ENCODE peak calls at places on chromosome 2, in five cellular contexts. U is WTC11, P is endothelial cell, O is upper lobe of left lung, Y is tibial artery. W is an unnamed sample.
A peak's percentile ranks its signal among the peaks of the same experiment; 100 is the strongest.

GRCh38 chr2:11292464-11293255 is 51.8 kb downstream of the ROCK2 start:
- DNase-seq in U (no peak), Y (no peak), P (no peak), O (no peak), W (no peak)

GRCh38 chr2:145043399-145043834 is 523.5 kb upstream of the ZEB2 start:
- DNase-seq in O (no peak), P (no peak), Y (no peak), U (peak; percentile 7), W (no peak)

GRCh38 chr2:56011624-56012023 is 88.0 kb upstream of the EFEMP1 start:
- DNase-seq in O (no peak), P (no peak), Y (no peak), U (no peak), W (no peak)

GRCh38 chr2:64526034-64526433 is 1.9 kb downstream of the AFTPH start:
- DNase-seq in P (no peak), O (no peak), Y (no peak), U (no peak), W (no peak)

GRCh38 chr2:85593023-85593422 is 2.5 kb upstream of the RNF181 start:
- DNase-seq in Y (no peak), P (no peak), O (no peak), U (no peak), W (no peak)

GRCh38 chr2:239959059-239959971 is 65.8 kb downstream of the NDUFA10 start:
- DNase-seq in P (no peak), U (no peak), O (no peak), Y (no peak), W (no peak)

GRCh38 chr2:28413152-28413895 is 20.7 kb downstream of the FOSL2 start:
- DNase-seq in O (peak; percentile 58), P (no peak), Y (no peak), U (peak; percentile 45), W (no peak)

GRCh38 chr2:171407030-171407707 is 26.6 kb downstream of the METTL8 start:
- DNase-seq in O (no peak), Y (no peak), P (no peak), U (no peak), W (no peak)

GRCh38 chr2:598043-598802 is 79.0 kb downstream of the TMEM18 start:
- DNase-seq in Y (no peak), P (no peak), U (no peak), O (no peak), W (no peak)

GRCh38 chr2:127185720-127186119 is 34.4 kb downstream of the CYP27C1 start:
- DNase-seq in Y (no peak), P (peak; percentile 52), O (no peak), U (no peak), W (no peak)

GRCh38 chr2:229714736-229715541 is 584 bp upstream of the DNER start:
- DNase-seq in U (peak; percentile 87), O (peak; percentile 89), P (peak; percentile 86), Y (peak; percentile 26), W (peak; percentile 69)

GRCh38 chr2:217897091-217897715 is 105.6 kb downstream of the TNS1 start:
- DNase-seq in O (no peak), U (no peak), Y (no peak), P (no peak), W (no peak)

GRCh38 chr2:170771049-170771937 is 1.1 kb downstream of the ERICH2 start:
- DNase-seq in P (peak; percentile 53), O (peak; percentile 87), U (peak; percentile 61), Y (no peak), W (no peak)

GRCh38 chr2:66432801-66433694 is 1.9 kb upstream of the MEIS1 start:
- DNase-seq in P (peak; percentile 89), Y (peak; percentile 88), O (peak; percentile 92), U (peak; percentile 90), W (peak; percentile 88)

GRCh38 chr2:218400930-218401833 is 1.5 kb downstream of the CTDSP1 start:
- DNase-seq in O (peak; percentile 70), U (no peak), Y (peak; percentile 34), P (no peak), W (no peak)

GRCh38 chr2:62672601-62673000 is 32.9 kb upstream of the EHBP1 start:
- DNase-seq in U (peak; percentile 48), O (no peak), Y (no peak), P (peak; percentile 9), W (peak; percentile 17)

GRCh38 chr2:42828487-42829416 is 36.4 kb upstream of the HAAO start:
- DNase-seq in P (peak; percentile 78), O (peak; percentile 80), Y (peak; percentile 80), U (peak; percentile 82), W (peak; percentile 71)

GRCh38 chr2:32553829-32554432 is 73.9 kb upstream of the TTC27 start:
- DNase-seq in U (no peak), O (no peak), P (no peak), Y (no peak), W (no peak)

GRCh38 chr2:114061566-114062098 is 171.7 kb downstream of the ACTR3 start:
- DNase-seq in P (no peak), U (no peak), Y (no peak), O (no peak), W (no peak)

GRCh38 chr2:114063346-114063745 is 173.5 kb downstream of the ACTR3 start:
- DNase-seq in O (no peak), U (no peak), P (no peak), Y (no peak), W (no peak)

GRCh38 chr2:114066186-114066747 is 176.4 kb downstream of the ACTR3 start:
- DNase-seq in P (no peak), U (no peak), Y (no peak), O (no peak), W (no peak)

GRCh38 chr2:114068438-114068837 is 178.5 kb downstream of the ACTR3 start:
- DNase-seq in U (peak; percentile 15), O (no peak), P (no peak), Y (no peak), W (no peak)

DNA sequence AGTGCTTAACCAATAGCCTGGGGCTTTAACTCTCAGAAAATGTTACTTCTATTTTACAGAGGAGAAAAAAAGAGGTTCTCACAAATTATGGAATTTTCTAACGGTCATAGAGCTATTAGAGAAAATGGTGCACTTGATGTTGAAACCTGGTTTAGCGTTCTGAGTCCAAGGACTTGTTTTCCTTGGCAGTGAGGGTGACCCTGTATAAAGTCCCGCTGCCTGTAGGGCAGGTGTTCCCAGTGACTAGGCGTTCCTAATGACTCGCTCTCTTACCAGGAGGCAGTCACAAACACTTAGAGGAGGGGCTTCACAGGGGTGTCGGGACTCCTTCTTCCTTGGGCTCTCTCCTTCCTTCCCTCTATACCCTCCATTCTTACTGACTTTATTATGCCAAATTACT is 175.8 kb downstream of the ACTR3 start:
- DNase-seq in P (no peak), O (no peak), U (no peak), Y (no peak), W (no peak)
- TF ChIP-seq CTCF in P (no peak), O (no peak), U (no peak), Y (no peak), W (no peak)

GRCh38 chr2:45937990-45938389 is 286.5 kb downstream of the PRKCE start:
- DNase-seq in P (no peak), O (no peak), Y (no peak), U (no peak), W (no peak)

GRCh38 chr2:45932278-45932975 is 281.0 kb downstream of the PRKCE start:
- DNase-seq in U (no peak), P (no peak), O (no peak), Y (no peak), W (no peak)

GRCh38 chr2:45938649-45939511 is 287.4 kb downstream of the PRKCE start:
- DNase-seq in P (no peak), Y (peak; percentile 63), O (no peak), U (no peak), W (no peak)

GRCh38 chr2:45936623-45936979 is 285.1 kb downstream of the PRKCE start:
- DNase-seq in U (no peak), O (no peak), Y (no peak), P (no peak), W (no peak)

DNA sequence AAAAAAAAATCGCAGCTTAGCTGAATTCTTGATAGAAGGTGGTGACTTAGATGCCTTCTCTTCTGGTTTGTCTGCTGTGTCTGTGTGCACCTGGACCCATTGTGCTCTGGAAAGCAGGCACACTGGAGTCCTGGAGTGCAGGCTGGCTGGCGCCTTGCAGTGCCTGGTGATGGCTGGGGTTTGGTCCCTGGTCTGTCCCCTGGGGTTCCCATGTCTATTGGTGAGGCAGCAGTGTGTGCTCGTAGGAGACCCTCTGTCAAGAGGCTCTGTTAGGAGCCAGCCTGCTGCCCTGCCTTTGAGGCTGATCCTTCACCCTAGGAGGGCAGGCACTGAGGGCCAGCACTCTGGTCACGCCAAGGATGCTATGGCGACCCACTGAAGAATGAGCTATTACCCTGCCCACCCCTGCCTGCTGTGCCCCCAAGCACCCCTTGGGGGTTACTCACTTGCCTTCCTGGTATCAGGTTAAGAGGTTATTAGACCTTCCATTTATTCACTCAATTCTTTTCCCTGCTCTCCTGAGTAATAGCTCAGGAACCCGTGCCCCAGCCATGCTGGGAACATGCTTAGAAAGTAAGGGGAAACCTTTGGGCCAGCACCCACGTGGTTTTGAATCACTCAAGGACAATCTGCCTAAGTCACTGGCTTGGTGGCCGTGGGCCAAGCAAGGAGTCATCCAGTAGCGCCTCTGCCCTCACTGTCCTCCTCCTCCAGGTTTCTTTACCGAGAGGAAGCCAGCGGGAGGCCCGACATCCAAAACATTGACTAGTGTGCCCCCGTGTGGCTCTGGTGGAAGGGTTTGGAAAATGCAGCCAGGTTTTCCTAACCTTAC is 284.5 kb downstream of the PRKCE start:
- DNase-seq in P (peak; percentile 75), O (peak; percentile 17), Y (peak; percentile 98), U (peak; percentile 82), W (peak; percentile 60)
- TF ChIP-seq CTCF in P (peak; percentile 48), O (peak; percentile 88), Y (peak; percentile 65), U (peak; percentile 50), W (peak; percentile 85)

DNA sequence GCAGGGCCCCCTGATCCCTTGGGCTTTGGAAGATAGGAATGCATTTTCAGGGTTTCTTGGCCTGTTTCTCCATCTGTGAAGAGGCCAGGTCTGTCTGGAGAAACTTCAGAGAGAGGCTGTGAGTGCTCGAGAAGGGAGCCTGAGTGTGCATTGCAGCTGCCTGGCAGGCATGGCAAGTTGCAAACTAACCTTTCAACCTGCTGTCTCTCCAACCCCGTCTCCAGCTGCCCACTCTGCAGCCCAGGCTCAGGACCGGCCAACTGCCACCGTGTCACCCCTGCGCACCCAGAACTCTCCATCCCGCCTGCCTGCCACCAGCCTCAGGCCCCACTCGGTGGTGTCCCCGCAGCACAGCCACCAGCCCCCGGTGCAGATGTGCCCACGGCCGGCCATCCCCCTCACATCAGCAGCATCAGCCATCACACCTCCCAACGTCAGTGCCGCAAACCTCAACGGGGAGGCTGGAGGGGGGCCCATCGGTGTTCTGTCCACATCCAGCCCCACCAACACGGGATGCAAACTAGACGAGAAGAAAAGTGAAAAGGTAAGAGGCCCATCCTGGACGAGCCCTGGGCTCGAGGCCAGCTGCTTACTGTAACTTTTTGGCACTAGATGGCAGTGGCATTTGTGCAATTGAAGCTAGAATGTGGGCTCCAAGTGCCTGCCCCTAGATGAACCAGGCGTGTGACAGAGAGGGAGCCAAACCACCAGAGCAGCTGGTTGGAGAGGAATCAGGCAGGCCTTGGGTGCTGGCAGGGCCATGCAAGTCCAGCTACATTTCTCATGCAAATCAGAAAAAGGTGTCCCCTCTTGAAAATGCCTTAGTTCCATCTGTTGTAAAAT is 164.6 kb downstream of the SEPTIN10 start:
- DNase-seq in P (no peak), O (peak; percentile 68), Y (no peak), U (no peak), W (no peak)
- TF ChIP-seq CTCF in P (no peak), O (no peak), Y (no peak), U (no peak), W (no peak)

GRCh38 chr2:119354860-119355259 is 11.8 kb downstream of the C2orf76 start:
- DNase-seq in O (no peak), Y (no peak), U (no peak), P (no peak), W (no peak)

GRCh38 chr2:119349289-119349688 is 17.3 kb downstream of the C2orf76 start:
- DNase-seq in U (no peak), O (no peak), P (no peak), Y (no peak), W (no peak)

GRCh38 chr2:119352357-119352756 is 14.3 kb downstream of the C2orf76 start:
- DNase-seq in P (no peak), U (no peak), O (no peak), Y (no peak), W (no peak)

GRCh38 chr2:119350311-119350998 is 16.2 kb downstream of the C2orf76 start:
- DNase-seq in Y (no peak), O (no peak), U (peak; percentile 22), P (no peak), W (no peak)
- TF ChIP-seq CTCF in Y (no peak), O (no peak), U (no peak), P (no peak), W (peak; percentile 26)